ENCODE peak calls at places on chromosome 12, in six cellular contexts. I is endothelial cell, Z is Panc1, P is hepatic stellate cell, H is activated B cell treated with CpG ODN at 0.5 μM for 24 hours, K is GM23338. C is an unnamed sample.

GRCh38 chr12:124030510-124030909 is 57.5 kb downstream of the ZNF664 start:
- DNase-seq in I (no peak), Z (no peak), P (peak; percentile 97), H (no peak), K (peak; percentile 33), C (no peak)

GRCh38 chr12:16669756-16670155 is 63.8 kb upstream of the LMO3 start:
- DNase-seq in I (no peak), Z (no peak), P (no peak), H (no peak), K (no peak), C (no peak)

GRCh38 chr12:71161575-71161974 is 3.8 kb upstream of the TSPAN8 start:
- DNase-seq in I (no peak), Z (no peak), P (no peak), H (no peak), K (no peak), C (no peak)

GRCh38 chr12:25501565-25501964 is 51.5 kb downstream of the LMNTD1 start:
- DNase-seq in I (no peak), Z (no peak), P (no peak), H (no peak), K (no peak), C (peak; percentile 43)

GRCh38 chr12:124898200-124898950 is 16.1 kb downstream of the UBC start:
- DNase-seq in I (peak; percentile 35), Z (no peak), P (peak; percentile 57), H (peak; percentile 55), K (peak; percentile 88), C (no peak)

GRCh38 chr12:19419086-19419485 is 20.2 kb upstream of the AEBP2 start:
- DNase-seq in I (no peak), Z (no peak), P (no peak), H (no peak), K (no peak), C (no peak)

GRCh38 chr12:65670775-65671174 is 153.5 kb upstream of the HMGA2 start:
- DNase-seq in I (no peak), Z (no peak), P (no peak), H (no peak), K (no peak), C (no peak)

GRCh38 chr12:52956987-52957386 is 8.1 kb downstream of the KRT18 start:
- DNase-seq in I (no peak), Z (no peak), P (no peak), H (no peak), K (no peak), C (no peak)

GRCh38 chr12:4242595-4242994 is 31.0 kb upstream of the CCND2 start:
- DNase-seq in I (no peak), Z (no peak), P (no peak), H (no peak), K (no peak), C (no peak)

GRCh38 chr12:49887091-49887490 is 16.6 kb downstream of the FAIM2 start:
- DNase-seq in I (no peak), Z (no peak), P (no peak), H (no peak), K (no peak), C (no peak)

GRCh38 chr12:751192-751827 is 1.1 kb upstream of the WNK1 start:
- DNase-seq in I (peak; percentile 94), Z (peak; percentile 86), P (peak; percentile 88), H (peak; percentile 78), K (peak; percentile 99), C (peak; percentile 66)

GRCh38 chr12:77813558-77813957 is 17.1 kb upstream of the NAV3 start:
- DNase-seq in I (no peak), Z (no peak), P (no peak), H (no peak), K (no peak), C (no peak)

GRCh38 chr12:126792411-126792810 is 1474.6 kb upstream of the TMEM132C start:
- DNase-seq in I (no peak), Z (no peak), P (no peak), H (no peak), K (no peak), C (no peak)

GRCh38 chr12:15757553-15758255 is 31.5 kb downstream of the EPS8 start:
- DNase-seq in I (no peak), Z (peak; percentile 32), P (peak; percentile 41), H (no peak), K (no peak), C (peak; percentile 99)

GRCh38 chr12:130826151-130826801 is 12.8 kb downstream of the STX2 start:
- DNase-seq in I (peak; percentile 71), Z (no peak), P (peak; percentile 92), H (peak; percentile 43), K (peak; percentile 87), C (no peak)

GRCh38 chr12:9361879-9362326 is 153.7 kb upstream of the PZP start:
- DNase-seq in I (no peak), Z (no peak), P (no peak), H (no peak), K (no peak), C (no peak)

GRCh38 chr12:32134144-32134888 is 27.7 kb downstream of the BICD1 start:
- DNase-seq in I (no peak), Z (no peak), P (no peak), H (no peak), K (peak; percentile 50), C (no peak)

GRCh38 chr12:13187399-13187798 is 9.1 kb upstream of the EMP1 start:
- DNase-seq in I (no peak), Z (no peak), P (peak; percentile 52), H (no peak), K (no peak), C (no peak)

GRCh38 chr12:29517265-29517664 is 19.8 kb upstream of the OVCH1 start:
- DNase-seq in I (no peak), Z (no peak), P (no peak), H (no peak), K (no peak), C (no peak)

GRCh38 chr12:105812356-105812755 is 326.4 kb downstream of the NUAK1 start:
- DNase-seq in I (no peak), Z (no peak), P (no peak), H (no peak), K (no peak), C (no peak)

GRCh38 chr12:67141405-67142018 is 127.6 kb upstream of the CAND1 start:
- DNase-seq in I (no peak), Z (no peak), P (no peak), H (no peak), K (peak; percentile 43), C (no peak)

GRCh38 chr12:12182926-12183325 is 83.9 kb downstream of the LRP6 start:
- DNase-seq in I (no peak), Z (no peak), P (no peak), H (no peak), K (no peak), C (no peak)

GRCh38 chr12:101697930-101698781 is 716 bp downstream of the CHPT1 start:
- DNase-seq in I (peak; percentile 20), Z (no peak), P (peak; percentile 52), H (no peak), K (peak; percentile 37), C (peak; percentile 25)

C was measured in epithelial cell of proximal tubule.